ENCODE peak calls at places on chromosomes 11 and 22, in eight cellular contexts. I is RWPE1, S is adrenal gland, Z is GM12865, L is hepatocyte, W is thyroid gland, F is neural crest cell, C is chondrocyte. V is an unnamed sample.

GRCh38 chr11:119591836-119592310 is 137.1 kb downstream of the NECTIN1 start:
- DNase-seq in S (no peak), W (no peak), C (no peak), I (no peak), L (no peak), F (no peak), Z (no peak), V (no peak)

GRCh38 chr11:97610000-97610399 is 1220.2 kb downstream of the JRKL start:
- DNase-seq in W (no peak), C (no peak), I (no peak), S (no peak), F (no peak), L (no peak), Z (peak; percentile 19), V (no peak)

GRCh38 chr11:17512101-17512500 is 32.1 kb downstream of the USH1C start:
- DNase-seq in F (no peak), I (no peak), W (no peak), S (no peak), C (no peak), L (no peak), Z (no peak), V (no peak)

GRCh38 chr11:71256080-71256479 is 3.7 kb upstream of the SHANK2 start:
- DNase-seq in S (no peak), Z (no peak), C (no peak), W (no peak), L (no peak), F (no peak), I (no peak), V (no peak)

GRCh38 chr11:62552465-62552782 is 5.8 kb upstream of the AHNAK start:
- DNase-seq in Z (no peak), S (no peak), W (no peak), F (no peak), I (no peak), L (peak; percentile 50), C (no peak), V (no peak)

GRCh38 chr11:12087075-12087775 is 23.2 kb upstream of the MICAL2 start:
- DNase-seq in I (peak; percentile 36), Z (peak; percentile 57), W (peak; percentile 71), S (no peak), F (no peak), L (no peak), C (no peak), V (no peak)

GRCh38 chr11:77215106-77215505 is 86.4 kb downstream of the GDPD4 start:
- DNase-seq in S (no peak), F (no peak), W (no peak), C (no peak), L (no peak), Z (no peak), I (no peak), V (no peak)

GRCh38 chr11:18769802-18770456 is 21.7 kb downstream of the PTPN5 start:
- DNase-seq in L (peak; percentile 59), F (no peak), I (no peak), Z (peak; percentile 84), S (no peak), C (no peak), W (no peak), V (peak; percentile 55)

GRCh38 chr11:5684627-5685362 is at the start of gene TRIM5:
- DNase-seq in S (peak; percentile 93), I (peak; percentile 97), C (no peak), Z (peak; percentile 90), W (peak; percentile 89), F (peak; percentile 65), L (peak; percentile 95), V (peak; percentile 87)

GRCh38 chr11:65148657-65149056 is 14.3 kb upstream of the SYVN1 start:
- DNase-seq in S (no peak), L (no peak), W (peak; percentile 29), Z (no peak), I (no peak), C (no peak), F (no peak), V (no peak)

GRCh38 chr22:17998913-17999312 is 25.4 kb downstream of the MICAL3 start:
- DNase-seq in Z (no peak), S (no peak), I (no peak), L (no peak), W (no peak), C (no peak), F (no peak), V (no peak)

GRCh38 chr22:39244496-39245129 is at the start of gene PDGFB:
- DNase-seq in L (peak; percentile 63), S (no peak), W (no peak), F (no peak), C (no peak), Z (no peak), I (no peak), V (no peak)

GRCh38 chr11:86488553-86488952 is 113.9 kb downstream of the CCDC81 start:
- DNase-seq in L (no peak), F (no peak), C (no peak), W (no peak), Z (no peak), S (no peak), I (no peak), V (no peak)

GRCh38 chr11:71186861-71187260 is 65.5 kb downstream of the SHANK2 start:
- DNase-seq in F (no peak), S (no peak), I (no peak), C (peak; percentile 11), W (no peak), Z (no peak), L (no peak), V (no peak)

GRCh38 chr22:24429411-24430365 is 2.3 kb downstream of the ADORA2A start:
- DNase-seq in F (peak; percentile 38), Z (peak; percentile 65), S (no peak), L (no peak), I (no peak), C (peak; percentile 90), W (peak; percentile 92), V (no peak)

GRCh38 chr22:42841444-42841843 is 15.6 kb downstream of the ARFGAP3 start:
- DNase-seq in S (no peak), C (no peak), W (no peak), Z (no peak), I (peak; percentile 15), F (no peak), L (no peak), V (no peak)

GRCh38 chr11:78564037-78564888 is 10.4 kb downstream of the NARS2 start:
- DNase-seq in Z (peak; percentile 78), W (peak; percentile 5), C (no peak), I (peak; percentile 42), L (peak; percentile 81), S (no peak), F (peak; percentile 54), V (no peak)

GRCh38 chr22:17131686-17132085 is 10.5 kb upstream of the TMEM121B start:
- DNase-seq in L (no peak), C (peak; percentile 21), W (no peak), F (no peak), Z (no peak), S (no peak), I (no peak), V (no peak)

GRCh38 chr11:2796508-2797180 is 88.9 kb downstream of the CDKN1C start:
- DNase-seq in L (no peak), F (no peak), W (peak; percentile 1), S (peak; percentile 13), C (peak; percentile 55), I (no peak), Z (no peak), V (no peak)

DNA sequence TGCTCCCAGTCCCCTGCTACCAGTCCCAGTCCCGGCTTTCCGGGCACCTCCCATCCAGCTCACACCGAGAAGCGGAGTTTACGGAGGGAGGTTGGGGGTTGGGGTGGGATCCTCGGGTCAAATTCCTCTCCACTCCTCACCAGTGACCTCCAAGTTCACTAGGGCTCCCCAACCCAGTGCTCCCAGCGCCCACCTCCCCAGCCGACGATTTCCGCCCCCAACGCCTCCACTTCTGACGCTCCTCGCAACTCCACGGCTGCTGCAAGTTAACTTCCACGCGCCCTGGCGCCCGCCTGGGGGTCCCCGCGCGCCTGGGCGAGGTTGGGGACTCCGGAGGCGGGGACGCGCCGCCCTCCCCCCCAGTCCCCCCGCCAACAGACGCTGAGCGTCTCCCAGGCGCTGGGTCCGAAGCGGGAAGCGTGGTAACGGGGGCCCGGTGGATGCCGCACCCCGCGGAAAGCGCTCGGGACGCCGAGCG is 526 bp downstream of the TPST2 start:
- DNase-seq in F (no peak), W (peak; percentile 42), I (peak; percentile 13), Z (peak; percentile 29), S (peak; percentile 62), C (peak; percentile 87), L (peak; percentile 53), V (peak; percentile 40)
- TF ChIP-seq CTCF in F (no peak), W (no peak), I (no peak), Z (no peak), S (no peak), C (no peak), L (no peak), V (no peak)

GRCh38 chr11:134939905-134940304 is 527.9 kb upstream of the B3GAT1 start:
- DNase-seq in Z (no peak), F (peak; percentile 44), L (peak; percentile 68), W (no peak), I (no peak), S (no peak), C (no peak), V (no peak)
- TF ChIP-seq CTCF in Z (no peak), F (peak; percentile 59), L (peak; percentile 49), W (no peak), I (no peak), S (no peak), C (peak; percentile 71), V (peak; percentile 20)

GRCh38 chr22:35398574-35398973 is 1.4 kb upstream of the MCM5 start:
- DNase-seq in F (no peak), I (no peak), W (no peak), Z (no peak), L (no peak), C (no peak), S (no peak), V (no peak)

GRCh38 chr22:35400335-35400680 is 368 bp downstream of the MCM5 start:
- DNase-seq in L (no peak), F (no peak), I (no peak), S (no peak), C (no peak), W (no peak), Z (peak; percentile 33), V (no peak)

GRCh38 chr22:35401863-35402262 is 1.9 kb downstream of the MCM5 start:
- DNase-seq in S (no peak), F (no peak), Z (no peak), W (no peak), I (no peak), C (no peak), L (no peak), V (no peak)

GRCh38 chr22:35399114-35399677 is 744 bp upstream of the MCM5 start:
- DNase-seq in S (no peak), L (no peak), W (no peak), I (no peak), Z (peak; percentile 58), C (no peak), F (no peak), V (no peak)

GRCh38 chr22:35399678-35400334 is at the start of gene MCM5:
- DNase-seq in I (peak; percentile 98), W (peak; percentile 98), F (peak; percentile 95), L (peak; percentile 98), C (peak; percentile 99), S (peak; percentile 98), Z (peak; percentile 99), V (peak; percentile 98)
- TF ChIP-seq CTCF in I (no peak), W (no peak), F (no peak), L (no peak), C (no peak), S (no peak), Z (no peak), V (no peak)

GRCh38 chr11:46410021-46410420 is 18.4 kb upstream of the CHRM4 start:
- DNase-seq in S (no peak), L (no peak), C (no peak), I (no peak), Z (no peak), F (no peak), W (no peak), V (no peak)
- TF ChIP-seq CTCF in S (no peak), L (no peak), C (no peak), I (no peak), Z (no peak), F (no peak), W (no peak), V (no peak)